ENCODE peak calls at places on chromosomes 16 and 17, in eight cellular contexts. One of them, this sample, is unnamed.

GRCh38 chr16:66161942-66162341 is 204.5 kb upstream of the CDH5 start:
- DNase-seq in naive B cell: no peak
- DNase-seq in A549: no peak
- DNase-seq in activated effector memory CD4-positive, alpha-beta T cell treated with anti-CD3 and anti-CD28 coated beads, Interleukin-2, amount 50 U/mL, for 16 hours: no peak
- DNase-seq in foreskin keratinocyte: no peak
- DNase-seq in DMS 273 treated with DMSO at 0.1 percent for 48 hours: no peak
- DNase-seq in SHP77: no peak
- DNase-seq in naive thymus-derived CD4-positive, alpha-beta T cell: no peak
- DNase-seq in this sample: no peak

GRCh38 chr17:51682115-51682514 is 421.8 kb downstream of the UTP18 start:
- DNase-seq in SHP77: no peak
- DNase-seq in A549: no peak
- DNase-seq in foreskin keratinocyte: no peak
- DNase-seq in naive thymus-derived CD4-positive, alpha-beta T cell: no peak
- DNase-seq in naive B cell: no peak
- DNase-seq in DMS 273 treated with DMSO at 0.1 percent for 48 hours: no peak
- DNase-seq in activated effector memory CD4-positive, alpha-beta T cell treated with anti-CD3 and anti-CD28 coated beads, Interleukin-2, amount 50 U/mL, for 16 hours: no peak
- DNase-seq in this sample: no peak

GRCh38 chr17:1272701-1273100 is 2.5 kb downstream of the BHLHA9 start:
- DNase-seq in DMS 273 treated with DMSO at 0.1 percent for 48 hours: no peak
- DNase-seq in naive thymus-derived CD4-positive, alpha-beta T cell: no peak
- DNase-seq in naive B cell: no peak
- DNase-seq in A549: no peak
- DNase-seq in SHP77: no peak
- DNase-seq in activated effector memory CD4-positive, alpha-beta T cell treated with anti-CD3 and anti-CD28 coated beads, Interleukin-2, amount 50 U/mL, for 16 hours: no peak
- DNase-seq in foreskin keratinocyte: no peak
- DNase-seq in this sample: no peak

GRCh38 chr16:89357460-89357859 is 132.9 kb downstream of the ANKRD11 start:
- DNase-seq in A549: no peak
- DNase-seq in DMS 273 treated with DMSO at 0.1 percent for 48 hours: no peak
- DNase-seq in naive thymus-derived CD4-positive, alpha-beta T cell: no peak
- DNase-seq in SHP77: peak
- DNase-seq in foreskin keratinocyte: no peak
- DNase-seq in activated effector memory CD4-positive, alpha-beta T cell treated with anti-CD3 and anti-CD28 coated beads, Interleukin-2, amount 50 U/mL, for 16 hours: no peak
- DNase-seq in naive B cell: peak
- DNase-seq in this sample: peak

GRCh38 chr17:62862251-62862650 is 54.1 kb upstream of the MARCHF10 start:
- DNase-seq in naive B cell: no peak
- DNase-seq in DMS 273 treated with DMSO at 0.1 percent for 48 hours: no peak
- DNase-seq in activated effector memory CD4-positive, alpha-beta T cell treated with anti-CD3 and anti-CD28 coated beads, Interleukin-2, amount 50 U/mL, for 16 hours: no peak
- DNase-seq in foreskin keratinocyte: no peak
- DNase-seq in naive thymus-derived CD4-positive, alpha-beta T cell: no peak
- DNase-seq in SHP77: no peak
- DNase-seq in A549: no peak
- DNase-seq in this sample: no peak

GRCh38 chr17:64005734-64006167 is 7.6 kb downstream of the PRR29 start:
- DNase-seq in SHP77: peak
- DNase-seq in activated effector memory CD4-positive, alpha-beta T cell treated with anti-CD3 and anti-CD28 coated beads, Interleukin-2, amount 50 U/mL, for 16 hours: peak
- DNase-seq in A549: peak
- DNase-seq in DMS 273 treated with DMSO at 0.1 percent for 48 hours: peak
- DNase-seq in naive thymus-derived CD4-positive, alpha-beta T cell: no peak
- DNase-seq in foreskin keratinocyte: no peak
- DNase-seq in naive B cell: no peak
- DNase-seq in this sample: no peak

GRCh38 chr16:3599121-3599520 is 12.3 kb downstream of the SLX4 start:
- DNase-seq in naive thymus-derived CD4-positive, alpha-beta T cell: no peak
- DNase-seq in SHP77: no peak
- DNase-seq in A549: no peak
- DNase-seq in activated effector memory CD4-positive, alpha-beta T cell treated with anti-CD3 and anti-CD28 coated beads, Interleukin-2, amount 50 U/mL, for 16 hours: no peak
- DNase-seq in DMS 273 treated with DMSO at 0.1 percent for 48 hours: no peak
- DNase-seq in foreskin keratinocyte: no peak
- DNase-seq in naive B cell: no peak
- DNase-seq in this sample: peak

GRCh38 chr17:44464037-44464436 is 39.2 kb downstream of the GPATCH8 start:
- DNase-seq in activated effector memory CD4-positive, alpha-beta T cell treated with anti-CD3 and anti-CD28 coated beads, Interleukin-2, amount 50 U/mL, for 16 hours: no peak
- DNase-seq in naive thymus-derived CD4-positive, alpha-beta T cell: no peak
- DNase-seq in A549: no peak
- DNase-seq in foreskin keratinocyte: no peak
- DNase-seq in naive B cell: no peak
- DNase-seq in DMS 273 treated with DMSO at 0.1 percent for 48 hours: no peak
- DNase-seq in SHP77: no peak
- DNase-seq in this sample: no peak

GRCh38 chr17:81339180-81339501 is 44.0 kb upstream of the SLC38A10 start:
- DNase-seq in SHP77: no peak
- DNase-seq in naive thymus-derived CD4-positive, alpha-beta T cell: no peak
- DNase-seq in foreskin keratinocyte: no peak
- DNase-seq in naive B cell: no peak
- DNase-seq in DMS 273 treated with DMSO at 0.1 percent for 48 hours: no peak
- DNase-seq in A549: no peak
- DNase-seq in activated effector memory CD4-positive, alpha-beta T cell treated with anti-CD3 and anti-CD28 coated beads, Interleukin-2, amount 50 U/mL, for 16 hours: no peak
- DNase-seq in this sample: no peak

GRCh38 chr17:73787721-73788051 is 143.4 kb upstream of the SDK2 start:
- DNase-seq in activated effector memory CD4-positive, alpha-beta T cell treated with anti-CD3 and anti-CD28 coated beads, Interleukin-2, amount 50 U/mL, for 16 hours: no peak
- DNase-seq in naive B cell: no peak
- DNase-seq in SHP77: no peak
- DNase-seq in naive thymus-derived CD4-positive, alpha-beta T cell: no peak
- DNase-seq in DMS 273 treated with DMSO at 0.1 percent for 48 hours: no peak
- DNase-seq in A549: no peak
- DNase-seq in foreskin keratinocyte: no peak
- DNase-seq in this sample: no peak

GRCh38 chr16:30110661-30111060 is 2.7 kb downstream of the GDPD3 start:
- DNase-seq in A549: no peak
- DNase-seq in naive B cell: no peak
- DNase-seq in naive thymus-derived CD4-positive, alpha-beta T cell: no peak
- DNase-seq in activated effector memory CD4-positive, alpha-beta T cell treated with anti-CD3 and anti-CD28 coated beads, Interleukin-2, amount 50 U/mL, for 16 hours: no peak
- DNase-seq in DMS 273 treated with DMSO at 0.1 percent for 48 hours: no peak
- DNase-seq in foreskin keratinocyte: no peak
- DNase-seq in SHP77: no peak
- DNase-seq in this sample: no peak

GRCh38 chr16:76577003-76577402 is 299.8 kb downstream of the CNTNAP4 start:
- DNase-seq in SHP77: peak
- DNase-seq in A549: no peak
- DNase-seq in naive thymus-derived CD4-positive, alpha-beta T cell: no peak
- DNase-seq in activated effector memory CD4-positive, alpha-beta T cell treated with anti-CD3 and anti-CD28 coated beads, Interleukin-2, amount 50 U/mL, for 16 hours: no peak
- DNase-seq in DMS 273 treated with DMSO at 0.1 percent for 48 hours: no peak
- DNase-seq in foreskin keratinocyte: no peak
- DNase-seq in naive B cell: no peak
- DNase-seq in this sample: no peak

GRCh38 chr16:79286646-79287423 is 313.7 kb downstream of the MAF start:
- DNase-seq in A549: no peak
- DNase-seq in foreskin keratinocyte: no peak
- DNase-seq in activated effector memory CD4-positive, alpha-beta T cell treated with anti-CD3 and anti-CD28 coated beads, Interleukin-2, amount 50 U/mL, for 16 hours: peak
- DNase-seq in DMS 273 treated with DMSO at 0.1 percent for 48 hours: no peak
- DNase-seq in naive thymus-derived CD4-positive, alpha-beta T cell: peak
- DNase-seq in naive B cell: peak
- DNase-seq in SHP77: peak
- DNase-seq in this sample: peak

GRCh38 chr16:78142784-78143183 is 43.3 kb downstream of the WWOX start:
- DNase-seq in SHP77: no peak
- DNase-seq in naive B cell: no peak
- DNase-seq in DMS 273 treated with DMSO at 0.1 percent for 48 hours: no peak
- DNase-seq in A549: no peak
- DNase-seq in naive thymus-derived CD4-positive, alpha-beta T cell: no peak
- DNase-seq in activated effector memory CD4-positive, alpha-beta T cell treated with anti-CD3 and anti-CD28 coated beads, Interleukin-2, amount 50 U/mL, for 16 hours: no peak
- DNase-seq in foreskin keratinocyte: no peak
- DNase-seq in this sample: no peak

GRCh38 chr16:35141303-35141702 is 1681.9 kb downstream of the TP53TG3F start:
- DNase-seq in naive thymus-derived CD4-positive, alpha-beta T cell: no peak
- DNase-seq in A549: no peak
- DNase-seq in foreskin keratinocyte: no peak
- DNase-seq in naive B cell: no peak
- DNase-seq in DMS 273 treated with DMSO at 0.1 percent for 48 hours: no peak
- DNase-seq in activated effector memory CD4-positive, alpha-beta T cell treated with anti-CD3 and anti-CD28 coated beads, Interleukin-2, amount 50 U/mL, for 16 hours: no peak
- DNase-seq in SHP77: no peak
- DNase-seq in this sample: peak

GRCh38 chr16:50308237-50308965 is 42.0 kb downstream of the ADCY7 start:
- DNase-seq in A549: no peak
- DNase-seq in naive thymus-derived CD4-positive, alpha-beta T cell: no peak
- DNase-seq in naive B cell: no peak
- DNase-seq in SHP77: no peak
- DNase-seq in foreskin keratinocyte: no peak
- DNase-seq in DMS 273 treated with DMSO at 0.1 percent for 48 hours: no peak
- DNase-seq in activated effector memory CD4-positive, alpha-beta T cell treated with anti-CD3 and anti-CD28 coated beads, Interleukin-2, amount 50 U/mL, for 16 hours: peak
- DNase-seq in this sample: no peak

GRCh38 chr16:46762583-46762982 is 14.4 kb upstream of the MYLK3 start:
- DNase-seq in naive thymus-derived CD4-positive, alpha-beta T cell: no peak
- DNase-seq in A549: no peak
- DNase-seq in naive B cell: no peak
- DNase-seq in SHP77: no peak
- DNase-seq in DMS 273 treated with DMSO at 0.1 percent for 48 hours: no peak
- DNase-seq in foreskin keratinocyte: no peak
- DNase-seq in activated effector memory CD4-positive, alpha-beta T cell treated with anti-CD3 and anti-CD28 coated beads, Interleukin-2, amount 50 U/mL, for 16 hours: no peak
- DNase-seq in this sample: no peak

GRCh38 chr16:11913425-11914079 is 2.2 kb downstream of the GSPT1 start:
- DNase-seq in naive B cell: no peak
- DNase-seq in activated effector memory CD4-positive, alpha-beta T cell treated with anti-CD3 and anti-CD28 coated beads, Interleukin-2, amount 50 U/mL, for 16 hours: peak
- DNase-seq in naive thymus-derived CD4-positive, alpha-beta T cell: no peak
- DNase-seq in foreskin keratinocyte: no peak
- DNase-seq in DMS 273 treated with DMSO at 0.1 percent for 48 hours: no peak
- DNase-seq in SHP77: no peak
- DNase-seq in A549: no peak
- DNase-seq in this sample: no peak

GRCh38 chr16:50282010-50282538 is 15.7 kb downstream of the ADCY7 start:
- DNase-seq in naive thymus-derived CD4-positive, alpha-beta T cell: no peak
- DNase-seq in activated effector memory CD4-positive, alpha-beta T cell treated with anti-CD3 and anti-CD28 coated beads, Interleukin-2, amount 50 U/mL, for 16 hours: peak
- DNase-seq in SHP77: no peak
- DNase-seq in A549: no peak
- DNase-seq in foreskin keratinocyte: no peak
- DNase-seq in naive B cell: peak
- DNase-seq in DMS 273 treated with DMSO at 0.1 percent for 48 hours: no peak
- DNase-seq in this sample: peak

GRCh38 chr16:89409161-89409711 is 81.1 kb downstream of the ANKRD11 start:
- DNase-seq in foreskin keratinocyte: peak
- DNase-seq in naive B cell: peak
- DNase-seq in SHP77: no peak
- DNase-seq in A549: no peak
- DNase-seq in naive thymus-derived CD4-positive, alpha-beta T cell: peak
- DNase-seq in activated effector memory CD4-positive, alpha-beta T cell treated with anti-CD3 and anti-CD28 coated beads, Interleukin-2, amount 50 U/mL, for 16 hours: peak
- DNase-seq in DMS 273 treated with DMSO at 0.1 percent for 48 hours: no peak
- DNase-seq in this sample: no peak

GRCh38 chr17:16199093-16199492 is 16.2 kb downstream of the NCOR1 start:
- DNase-seq in activated effector memory CD4-positive, alpha-beta T cell treated with anti-CD3 and anti-CD28 coated beads, Interleukin-2, amount 50 U/mL, for 16 hours: no peak
- DNase-seq in foreskin keratinocyte: no peak
- DNase-seq in DMS 273 treated with DMSO at 0.1 percent for 48 hours: no peak
- DNase-seq in naive B cell: peak
- DNase-seq in naive thymus-derived CD4-positive, alpha-beta T cell: no peak
- DNase-seq in A549: no peak
- DNase-seq in SHP77: no peak
- DNase-seq in this sample: no peak

GRCh38 chr16:81445926-81446317 is 1.3 kb downstream of the CMIP start:
- DNase-seq in naive B cell: no peak
- DNase-seq in naive thymus-derived CD4-positive, alpha-beta T cell: no peak
- DNase-seq in DMS 273 treated with DMSO at 0.1 percent for 48 hours: peak
- DNase-seq in A549: no peak
- DNase-seq in SHP77: no peak
- DNase-seq in activated effector memory CD4-positive, alpha-beta T cell treated with anti-CD3 and anti-CD28 coated beads, Interleukin-2, amount 50 U/mL, for 16 hours: peak
- DNase-seq in foreskin keratinocyte: no peak
- DNase-seq in this sample: no peak